ENCODE peak calls at places on chromosome 1, in six cellular contexts. J is Caco-2, M is T-cell, C is AG08396, X is amniotic stem cell, A is neural progenitor cell. H is an unnamed sample.

GRCh38 chr1:108780937-108781574 is 34.6 kb downstream of the STXBP3 start:
- DNase-seq in M (no peak), X (no peak), J (no peak), A (no peak), C (no peak), H (peak)

GRCh38 chr1:223334156-223334555 is 29.8 kb downstream of the SUSD4 start:
- DNase-seq in A (no peak), X (no peak), J (no peak), C (no peak), M (no peak), H (no peak)

GRCh38 chr1:205662135-205662725 is 18.1 kb downstream of the SLC45A3 start:
- DNase-seq in X (no peak), J (no peak), C (no peak), A (no peak), M (no peak), H (no peak)

GRCh38 chr1:33818071-33818470 is 45.8 kb upstream of the HMGB4 start:
- DNase-seq in X (no peak), A (no peak), C (no peak), J (no peak), M (no peak), H (peak)

GRCh38 chr1:3975903-3976630 is 76.0 kb upstream of the C1orf174 start:
- DNase-seq in X (no peak), M (no peak), C (no peak), A (no peak), J (no peak), H (no peak)

GRCh38 chr1:199273837-199274379 is 635.1 kb downstream of the PTPRC start:
- DNase-seq in A (no peak), C (no peak), X (no peak), J (no peak), M (no peak), H (peak)

GRCh38 chr1:70504176-70504820 is 93.2 kb downstream of the CTH start:
- DNase-seq in A (no peak), J (no peak), C (no peak), M (no peak), X (no peak), H (no peak)

GRCh38 chr1:46621930-46622329 is 5.3 kb upstream of the MOB3C start:
- DNase-seq in J (no peak), X (no peak), C (no peak), A (no peak), M (no peak), H (no peak)

GRCh38 chr1:19468397-19468956 is 16.9 kb downstream of the CAPZB start:
- DNase-seq in J (peak), M (peak), C (no peak), A (no peak), X (no peak), H (peak)

GRCh38 chr1:206469933-206470691 is at the start of gene IKBKE:
- DNase-seq in M (peak), A (peak), C (peak), X (peak), J (peak), H (peak)

GRCh38 chr1:207867136-207868081 is 43.5 kb downstream of the CD34 start:
- DNase-seq in J (peak), A (no peak), X (no peak), M (no peak), C (peak), H (no peak)

GRCh38 chr1:27522860-27523665 is 33.1 kb upstream of the WASF2 start:
- DNase-seq in A (peak), C (no peak), J (no peak), X (no peak), M (peak), H (peak)

GRCh38 chr1:81432089-81432488 is 368.6 kb upstream of the ADGRL2 start:
- DNase-seq in A (peak), J (no peak), X (no peak), C (no peak), M (no peak), H (no peak)

GRCh38 chr1:202575906-202576653 is 134.2 kb downstream of the SYT2 start:
- DNase-seq in A (peak), J (no peak), X (no peak), C (no peak), M (no peak), H (no peak)

GRCh38 chr1:47710075-47711071 is 272.5 kb downstream of the FOXD2 start:
- DNase-seq in A (peak), X (peak), J (peak), M (peak), C (peak), H (peak)

GRCh38 chr1:197890936-197891335 is 11.5 kb upstream of the C1orf53 start:
- DNase-seq in M (no peak), C (no peak), A (peak), J (no peak), X (no peak), H (no peak)

GRCh38 chr1:207909687-207910086 is 1.2 kb downstream of the CD34 start:
- DNase-seq in X (no peak), C (no peak), J (no peak), A (no peak), M (no peak), H (no peak)

GRCh38 chr1:92464588-92465255 is 22.0 kb downstream of the GFI1 start:
- DNase-seq in X (no peak), A (no peak), C (no peak), J (no peak), M (no peak), H (no peak)

H was measured in mesendoderm.